ENCODE peak calls at places on chromosomes 3 and 15, in seven cellular contexts. B, Y, W, A, O, L and G are unnamed samples.

GRCh38 chr15:39209548-39210211 is 371.2 kb upstream of the THBS1 start:
- DNase-seq in B (no peak), Y (no peak), W (no peak), A (no peak), O (no peak), L (no peak), G (no peak)

GRCh38 chr15:79989682-79990081 is 18.7 kb upstream of the BCL2A1 start:
- DNase-seq in B (no peak), Y (no peak), W (no peak), A (no peak), O (peak), L (peak), G (peak)

GRCh38 chr3:21893250-21893649 is 142.2 kb upstream of the ZNF385D start:
- DNase-seq in B (no peak), Y (no peak), W (no peak), A (no peak), O (peak), L (peak), G (peak)

GRCh38 chr15:66085128-66085527 is 168.4 kb downstream of the MEGF11 start:
- DNase-seq in B (peak), Y (no peak), W (peak), A (no peak), O (no peak), L (no peak), G (no peak)

GRCh38 chr15:85623648-85624047 is 171.1 kb downstream of the KLHL25 start:
- DNase-seq in B (no peak), Y (no peak), W (no peak), A (no peak), O (peak), L (no peak), G (no peak)

GRCh38 chr15:101372149-101372577 is 77.1 kb upstream of the SNRPA1 start:
- DNase-seq in B (no peak), Y (peak), W (no peak), A (no peak), O (peak), L (peak), G (peak)

GRCh38 chr3:134463676-134464611 is 21.8 kb downstream of the ANAPC13 start:
- DNase-seq in B (peak), Y (peak), W (no peak), A (no peak), O (peak), L (peak), G (peak)

GRCh38 chr15:80780416-80781221 is 1.4 kb downstream of the CEMIP start:
- DNase-seq in B (peak), Y (peak), W (no peak), A (no peak), O (peak), L (peak), G (peak)

GRCh38 chr3:110811050-110811449 is 260.6 kb upstream of the NECTIN3 start:
- DNase-seq in B (no peak), Y (no peak), W (no peak), A (no peak), O (peak), L (no peak), G (no peak)

GRCh38 chr3:101351834-101352233 is 31.5 kb upstream of the IMPG2 start:
- DNase-seq in B (no peak), Y (no peak), W (no peak), A (no peak), O (peak), L (peak), G (peak)

GRCh38 chr15:57445872-57446271 is 69.6 kb downstream of the CGNL1 start:
- DNase-seq in B (no peak), Y (no peak), W (no peak), A (no peak), O (peak), L (peak), G (peak)
- H3K4me3 ChIP-seq in B (no peak), Y (no peak), W (no peak), A (no peak), O (no peak), L (no peak), G (no peak)

DNA sequence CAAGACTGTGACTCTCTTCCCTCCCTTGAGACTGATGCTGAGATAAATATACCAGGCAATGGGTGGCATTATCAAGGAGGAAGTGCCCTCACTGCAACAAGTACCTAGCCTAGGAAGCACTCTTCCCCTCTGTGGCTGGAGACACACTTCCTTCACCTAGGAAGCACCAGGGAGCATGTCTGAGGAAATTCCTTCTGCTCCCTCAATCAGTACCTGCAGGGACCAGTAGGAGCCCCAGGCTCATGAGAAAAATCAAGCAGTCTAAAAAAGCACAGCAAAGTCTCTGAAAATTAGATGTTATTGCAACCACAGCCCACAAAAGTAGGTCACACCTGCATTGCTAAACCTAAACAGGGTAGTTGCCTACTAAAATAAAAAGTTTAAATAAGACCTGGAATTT is 78.2 kb upstream of the TRPM1 start:
- DNase-seq in B (no peak), Y (no peak), W (no peak), A (no peak), O (no peak), L (peak), G (no peak)
- H3K4me3 ChIP-seq in B (no peak), Y (no peak), W (no peak), A (no peak), O (no peak), L (no peak), G (no peak)

DNA sequence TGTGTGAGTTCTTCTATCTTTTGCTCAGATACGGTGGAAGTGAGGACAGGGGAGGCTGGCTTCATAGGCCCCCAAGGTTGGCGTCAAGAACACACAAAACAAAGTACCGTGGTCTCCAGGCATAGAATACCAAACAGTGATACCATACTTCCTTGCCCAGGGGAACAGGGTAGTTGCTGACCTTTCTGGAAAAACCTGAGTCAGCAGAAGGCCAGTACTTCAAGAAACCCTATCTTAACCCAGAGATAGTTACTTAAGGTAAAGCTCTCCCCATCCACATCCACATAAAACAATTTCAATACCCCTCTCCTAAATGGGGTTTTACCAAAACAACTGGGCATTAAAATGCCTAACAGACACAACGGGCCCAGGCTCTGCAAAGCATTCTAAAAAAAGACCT is 29.6 kb upstream of the RPS17 start:
- DNase-seq in B (peak), Y (no peak), W (no peak), A (no peak), O (no peak), L (no peak), G (no peak)
- H3K4me3 ChIP-seq in B (no peak), Y (no peak), W (no peak), A (no peak), O (no peak), L (no peak), G (no peak)

GRCh38 chr15:29322407-29322806 is 52.8 kb upstream of the NSMCE3 start:
- DNase-seq in B (no peak), Y (no peak), W (no peak), A (no peak), O (peak), L (peak), G (peak)

GRCh38 chr15:29319823-29320222 is 50.2 kb upstream of the NSMCE3 start:
- DNase-seq in B (no peak), Y (no peak), W (no peak), A (no peak), O (no peak), L (no peak), G (no peak)

GRCh38 chr15:29312387-29312786 is 42.8 kb upstream of the NSMCE3 start:
- DNase-seq in B (no peak), Y (no peak), W (no peak), A (no peak), O (peak), L (peak), G (peak)

DNA sequence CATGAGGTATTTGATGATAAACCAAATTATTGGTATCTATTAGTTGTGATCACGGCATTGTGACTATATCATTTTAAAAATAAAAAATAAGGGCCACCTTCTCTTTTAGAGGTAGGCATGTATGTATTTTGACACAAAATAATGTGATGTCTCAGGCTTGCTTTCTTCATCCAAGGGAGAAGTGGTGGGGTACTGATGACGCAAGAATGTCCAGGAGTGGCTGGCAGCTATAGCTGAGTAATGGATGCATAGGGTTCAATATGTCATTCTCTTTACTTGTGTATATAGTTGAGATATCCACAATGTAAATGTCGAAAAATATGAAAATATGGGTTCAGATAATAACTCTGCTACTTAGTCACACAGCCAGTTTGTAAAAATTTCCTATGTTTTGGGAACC is 46.8 kb upstream of the NSMCE3 start:
- DNase-seq in B (no peak), Y (no peak), W (no peak), A (no peak), O (no peak), L (no peak), G (peak)
- H3K4me3 ChIP-seq in B (no peak), Y (no peak), W (no peak), A (no peak), O (no peak), L (no peak), G (no peak)